ENCODE peak calls at places on chromosomes 6 and 20, in ten cellular contexts. N, V, I, A, G, C, Q, E, Y and P are unnamed samples.

GRCh38 chr20:59143326-59143725 is 20.3 kb upstream of the ZNF831 start:
- DNase-seq in N (no peak), V (no peak), I (no peak), A (no peak), G (no peak), C (no peak), Q (no peak), E (no peak), Y (no peak), P (peak)

GRCh38 chr6:75691012-75691411 is 58.0 kb upstream of the MYO6 start:
- DNase-seq in N (peak), V (no peak), I (no peak), A (no peak), G (no peak), C (no peak), Q (no peak), E (no peak), Y (no peak), P (no peak)

GRCh38 chr6:108589244-108589730 is 28.6 kb downstream of the FOXO3 start:
- DNase-seq in N (peak), V (no peak), I (peak), A (no peak), G (peak), C (no peak), Q (no peak), E (peak), Y (peak), P (peak)

GRCh38 chr20:9053108-9053507 is 15.8 kb upstream of the PLCB4 start:
- DNase-seq in N (no peak), V (no peak), I (no peak), A (no peak), G (no peak), C (no peak), Q (no peak), E (no peak), Y (no peak), P (no peak)

GRCh38 chr6:14706378-14706929 is 539.4 kb upstream of the JARID2 start:
- DNase-seq in N (peak), V (no peak), I (no peak), A (peak), G (no peak), C (no peak), Q (no peak), E (no peak), Y (peak), P (no peak)

GRCh38 chr6:140319209-140319608 is 944.8 kb upstream of the CITED2 start:
- DNase-seq in N (no peak), V (no peak), I (no peak), A (no peak), G (no peak), C (peak), Q (peak), E (no peak), Y (no peak), P (no peak)

GRCh38 chr6:135627092-135627715 is 129.7 kb upstream of the AHI1 start:
- DNase-seq in N (no peak), V (no peak), I (no peak), A (no peak), G (no peak), C (no peak), Q (no peak), E (no peak), Y (no peak), P (no peak)

GRCh38 chr20:19757487-19757972 is 528 bp upstream of the RIN2 start:
- DNase-seq in N (peak), V (peak), I (peak), A (no peak), G (no peak), C (peak), Q (no peak), E (peak), Y (peak), P (peak)

GRCh38 chr20:36384022-36384619 is 78.0 kb downstream of the DLGAP4 start:
- DNase-seq in N (peak), V (peak), I (peak), A (peak), G (no peak), C (no peak), Q (no peak), E (peak), Y (no peak), P (no peak)

GRCh38 chr20:50392138-50392866 is 117.9 kb upstream of the PTPN1 start:
- DNase-seq in N (no peak), V (no peak), I (no peak), A (peak), G (no peak), C (no peak), Q (no peak), E (no peak), Y (peak), P (no peak)

GRCh38 chr20:47648943-47649342 is 136.3 kb downstream of the SULF2 start:
- DNase-seq in N (no peak), V (no peak), I (no peak), A (no peak), G (no peak), C (no peak), Q (no peak), E (no peak), Y (no peak), P (no peak)

GRCh38 chr20:50189681-50190250 is 864 bp upstream of the CEBPB start:
- DNase-seq in N (peak), V (no peak), I (peak), A (peak), G (peak), C (no peak), Q (no peak), E (no peak), Y (peak), P (peak)

GRCh38 chr6:94622784-94623183 is 954.6 kb upstream of the MANEA start:
- DNase-seq in N (no peak), V (no peak), I (no peak), A (no peak), G (no peak), C (no peak), Q (no peak), E (no peak), Y (no peak), P (no peak)

GRCh38 chr6:38942442-38942841 is 106.1 kb upstream of the GLP1R start:
- DNase-seq in N (no peak), V (no peak), I (no peak), A (no peak), G (no peak), C (no peak), Q (no peak), E (no peak), Y (no peak), P (no peak)

GRCh38 chr6:152816055-152816454 is 65.5 kb downstream of the VIP start:
- DNase-seq in N (no peak), V (no peak), I (no peak), A (no peak), G (no peak), C (no peak), Q (no peak), E (no peak), Y (no peak), P (no peak)

GRCh38 chr6:134420638-134421181 is 102.8 kb upstream of the SGK1 start:
- DNase-seq in N (peak), V (no peak), I (no peak), A (no peak), G (no peak), C (peak), Q (no peak), E (no peak), Y (no peak), P (no peak)

GRCh38 chr20:51800132-51800721 is 2.1 kb downstream of the SALL4 start:
- DNase-seq in N (peak), V (peak), I (peak), A (peak), G (peak), C (peak), Q (peak), E (peak), Y (peak), P (no peak)